ENCODE peak calls at places on chromosomes 12 and 14, in eight cellular contexts. A is tibial artery; L is endothelial cell; H is dorsolateral prefrontal cortex; O is activated naive CD4-positive, alpha-beta T cell; G is mucosa of descending colon; N is pulmonary artery endothelial cell; Z is NCI-H774. T is an unnamed sample.

GRCh38 chr14:101232340-101233015 is 328.8 kb upstream of the DIO3 start:
- DNase-seq in N (no peak), A (no peak), G (no peak), O (no peak), Z (no peak), H (no peak), L (no peak), T (peak; percentile 62)

GRCh38 chr12:19849208-19849607 is 409.9 kb downstream of the AEBP2 start:
- DNase-seq in L (no peak), N (no peak), A (no peak), O (no peak), G (no peak), H (no peak), Z (no peak), T (no peak)

GRCh38 chr14:61396694-61397093 is 75.3 kb downstream of the PRKCH start:
- DNase-seq in H (no peak), O (no peak), L (no peak), A (no peak), G (no peak), Z (no peak), N (no peak), T (no peak)

GRCh38 chr12:94206886-94207285 is 58.5 kb downstream of the PLXNC1 start:
- DNase-seq in H (no peak), A (no peak), O (no peak), L (no peak), N (no peak), G (no peak), Z (no peak), T (no peak)

GRCh38 chr14:73191441-73191840 is 45.9 kb upstream of the PAPLN start:
- DNase-seq in H (no peak), O (no peak), L (no peak), N (no peak), Z (no peak), G (no peak), A (no peak), T (no peak)

GRCh38 chr12:4388662-4389061 is 9.2 kb upstream of the FGF23 start:
- DNase-seq in N (no peak), O (no peak), L (no peak), Z (no peak), H (no peak), G (no peak), A (no peak), T (no peak)

GRCh38 chr12:90250766-90251165 is 542.1 kb upstream of the ATP2B1 start:
- DNase-seq in O (no peak), Z (no peak), N (no peak), G (no peak), H (no peak), L (no peak), A (peak; percentile 63), T (no peak)

GRCh38 chr14:30064454-30064853 is 136.8 kb upstream of the PRKD1 start:
- DNase-seq in L (no peak), Z (no peak), N (no peak), O (no peak), A (no peak), H (no peak), G (no peak), T (no peak)

GRCh38 chr14:104939666-104940410 is 15.2 kb downstream of the PLD4 start:
- DNase-seq in Z (no peak), G (no peak), H (no peak), O (no peak), N (no peak), L (no peak), A (peak; percentile 54), T (no peak)

GRCh38 chr14:53355581-53356112 is 202.5 kb upstream of the DDHD1 start:
- DNase-seq in H (no peak), Z (no peak), N (no peak), O (no peak), L (peak; percentile 4), A (no peak), G (no peak), T (peak; percentile 27)

GRCh38 chr12:113468365-113469223 is 3.1 kb downstream of the LHX5 start:
- DNase-seq in G (no peak), O (no peak), L (no peak), Z (no peak), A (no peak), H (no peak), N (no peak), T (no peak)

GRCh38 chr14:31881531-31882310 is 195.4 kb upstream of the ARHGAP5 start:
- DNase-seq in A (no peak), Z (no peak), O (no peak), L (no peak), H (no peak), N (no peak), G (no peak), T (no peak)

GRCh38 chr12:66584673-66585072 is 94.2 kb downstream of the GRIP1 start:
- DNase-seq in A (no peak), G (no peak), H (no peak), Z (no peak), L (no peak), O (no peak), N (no peak), T (no peak)

GRCh38 chr12:70427611-70428010 is 61.5 kb downstream of the KCNMB4 start:
- DNase-seq in L (no peak), A (no peak), N (no peak), O (no peak), G (no peak), Z (no peak), H (no peak), T (no peak)

GRCh38 chr12:90010089-90010488 is 301.5 kb upstream of the ATP2B1 start:
- DNase-seq in N (peak; percentile 5), A (no peak), G (no peak), H (no peak), L (no peak), Z (no peak), O (no peak), T (no peak)

GRCh38 chr14:74333909-74334308 is 14.4 kb upstream of the VRTN start:
- DNase-seq in O (no peak), L (no peak), A (no peak), N (no peak), Z (no peak), H (no peak), G (no peak), T (no peak)

GRCh38 chr14:21414137-21414631 is 30.4 kb upstream of the SUPT16H start:
- DNase-seq in A (no peak), N (no peak), Z (no peak), G (no peak), H (no peak), O (no peak), L (no peak), T (no peak)

GRCh38 chr12:107778383-107779015 is 4.0 kb downstream of the ASCL4 start:
- DNase-seq in N (no peak), H (no peak), L (no peak), A (no peak), O (no peak), G (no peak), Z (no peak), T (no peak)

GRCh38 chr12:124947561-124948398 is 33.3 kb upstream of the UBC start:
- DNase-seq in G (no peak), Z (no peak), H (no peak), L (no peak), N (no peak), O (no peak), A (no peak), T (peak; percentile 39)

GRCh38 chr14:79947440-79947839 is 263.9 kb downstream of the DIO2 start:
- DNase-seq in N (no peak), Z (no peak), O (no peak), H (no peak), A (no peak), L (no peak), G (no peak), T (no peak)

GRCh38 chr14:70600382-70601157 is at the start of gene MED6:
- DNase-seq in Z (peak; percentile 85), H (peak; percentile 87), O (peak; percentile 64), N (peak; percentile 65), L (peak; percentile 90), A (peak; percentile 95), G (peak; percentile 96), T (peak; percentile 88)

GRCh38 chr14:103273847-103274615 is 60.0 kb upstream of the EIF5 start:
- DNase-seq in H (no peak), N (no peak), L (no peak), A (no peak), Z (no peak), G (no peak), O (no peak), T (peak; percentile 65)

GRCh38 chr14:41285193-41285748 is 321.4 kb upstream of the LRFN5 start:
- DNase-seq in Z (peak; percentile 39), L (peak; percentile 61), A (no peak), G (no peak), N (no peak), H (no peak), O (no peak), T (peak; percentile 38)

GRCh38 chr12:112823582-112824149 is 32.1 kb downstream of the RPH3A start:
- DNase-seq in N (no peak), Z (no peak), H (no peak), G (no peak), A (no peak), O (no peak), L (no peak), T (no peak)

GRCh38 chr14:28381656-28382055 is 384.9 kb upstream of the FOXG1 start:
- DNase-seq in A (no peak), L (no peak), Z (no peak), O (no peak), H (no peak), N (no peak), G (no peak), T (no peak)

GRCh38 chr12:108580531-108580930 is 17.4 kb downstream of the TMEM119 start:
- DNase-seq in L (no peak), A (no peak), G (no peak), N (no peak), Z (no peak), H (no peak), O (no peak), T (no peak)

GRCh38 chr14:24426912-24427536 is 2.4 kb downstream of the CBLN3 start:
- DNase-seq in A (no peak), H (no peak), Z (no peak), L (no peak), O (no peak), G (peak; percentile 67), N (no peak), T (no peak)

GRCh38 chr12:84046869-84047268 is 865.7 kb downstream of the SLC6A15 start:
- DNase-seq in G (no peak), Z (no peak), O (no peak), N (no peak), H (no peak), L (no peak), A (no peak), T (no peak)

GRCh38 chr14:77158175-77158908 is 16.8 kb upstream of the ZDHHC22 start:
- DNase-seq in O (no peak), L (no peak), G (no peak), H (peak; percentile 84), N (no peak), Z (no peak), A (no peak), T (peak; percentile 85)

GRCh38 chr14:75906680-75907280 is 75.0 kb downstream of the TGFB3 start:
- DNase-seq in O (peak; percentile 5), L (peak; percentile 72), G (no peak), Z (no peak), A (no peak), N (no peak), H (peak; percentile 63), T (peak; percentile 38)

GRCh38 chr12:28222081-28222700 is 31.9 kb downstream of the CCDC91 start:
- DNase-seq in O (peak; percentile 2), A (no peak), Z (no peak), G (no peak), N (no peak), L (no peak), H (no peak), T (no peak)

GRCh38 chr14:99527026-99527425 is 45.8 kb downstream of the CCNK start:
- DNase-seq in O (no peak), A (no peak), L (no peak), H (no peak), N (no peak), Z (no peak), G (no peak), T (no peak)

GRCh38 chr12:26281320-26281719 is 85.9 kb downstream of the SSPN start:
- DNase-seq in Z (no peak), O (no peak), N (no peak), G (no peak), A (no peak), H (no peak), L (no peak), T (no peak)

GRCh38 chr14:39469094-39469710 is 37.0 kb upstream of the FBXO33 start:
- DNase-seq in N (no peak), L (peak; percentile 56), H (no peak), A (no peak), Z (no peak), O (no peak), G (no peak), T (no peak)

T was measured in retina.